ENCODE peak calls at places on chromosomes 6 and 20, in seven cellular contexts. One of them, this sample, is unnamed.

GRCh38 chr6:7446644-7447325 is 57.2 kb downstream of the RIOK1 start:
- DNase-seq in breast epithelium: peak; percentile 40
- DNase-seq in NCI-H1694 treated with DMSO at 0.1 percent for 48 hours: no peak
- DNase-seq in right lobe of liver: no peak
- DNase-seq in nephron progenitor cell: peak; percentile 43
- DNase-seq in GM23248: no peak
- DNase-seq in fibroblast of the conjunctiva: no peak
- DNase-seq in this sample: no peak

GRCh38 chr6:137866200-137866913 is 702 bp upstream of the TNFAIP3 start:
- DNase-seq in breast epithelium: no peak
- DNase-seq in nephron progenitor cell: no peak
- DNase-seq in GM23248: no peak
- DNase-seq in NCI-H1694 treated with DMSO at 0.1 percent for 48 hours: no peak
- DNase-seq in fibroblast of the conjunctiva: no peak
- DNase-seq in right lobe of liver: no peak
- DNase-seq in this sample: no peak

GRCh38 chr6:34476941-34477340 is 11.1 kb downstream of the PACSIN1 start:
- DNase-seq in GM23248: no peak
- DNase-seq in breast epithelium: no peak
- DNase-seq in NCI-H1694 treated with DMSO at 0.1 percent for 48 hours: no peak
- DNase-seq in nephron progenitor cell: no peak
- DNase-seq in right lobe of liver: no peak
- DNase-seq in fibroblast of the conjunctiva: no peak
- DNase-seq in this sample: no peak

GRCh38 chr6:43490523-43490939 is 13.2 kb downstream of the TJAP1 start:
- DNase-seq in nephron progenitor cell: no peak
- DNase-seq in fibroblast of the conjunctiva: no peak
- DNase-seq in right lobe of liver: peak; percentile 65
- DNase-seq in GM23248: no peak
- DNase-seq in NCI-H1694 treated with DMSO at 0.1 percent for 48 hours: no peak
- DNase-seq in breast epithelium: no peak
- DNase-seq in this sample: no peak

GRCh38 chr6:148147431-148147830 is 195.2 kb upstream of the SASH1 start:
- DNase-seq in breast epithelium: no peak
- DNase-seq in nephron progenitor cell: no peak
- DNase-seq in GM23248: no peak
- DNase-seq in right lobe of liver: no peak
- DNase-seq in fibroblast of the conjunctiva: no peak
- DNase-seq in NCI-H1694 treated with DMSO at 0.1 percent for 48 hours: no peak
- DNase-seq in this sample: no peak

GRCh38 chr6:101722991-101723579 is 329.6 kb downstream of the GRIK2 start:
- DNase-seq in GM23248: peak; percentile 89
- DNase-seq in breast epithelium: no peak
- DNase-seq in nephron progenitor cell: no peak
- DNase-seq in NCI-H1694 treated with DMSO at 0.1 percent for 48 hours: no peak
- DNase-seq in fibroblast of the conjunctiva: peak; percentile 87
- DNase-seq in right lobe of liver: no peak
- DNase-seq in this sample: no peak

GRCh38 chr6:162621246-162621645 is 106.3 kb downstream of the PRKN start:
- DNase-seq in right lobe of liver: peak; percentile 57
- DNase-seq in nephron progenitor cell: no peak
- DNase-seq in GM23248: peak; percentile 9
- DNase-seq in fibroblast of the conjunctiva: no peak
- DNase-seq in breast epithelium: no peak
- DNase-seq in NCI-H1694 treated with DMSO at 0.1 percent for 48 hours: no peak
- DNase-seq in this sample: no peak

GRCh38 chr6:151240036-151240685 is 394 bp downstream of the AKAP12 start:
- DNase-seq in fibroblast of the conjunctiva: peak; percentile 78
- DNase-seq in right lobe of liver: peak; percentile 44
- DNase-seq in GM23248: peak; percentile 79
- DNase-seq in NCI-H1694 treated with DMSO at 0.1 percent for 48 hours: peak; percentile 65
- DNase-seq in nephron progenitor cell: peak; percentile 84
- DNase-seq in breast epithelium: peak; percentile 39
- DNase-seq in this sample: peak; percentile 87

GRCh38 chr20:39259010-39259803 is 297.1 kb downstream of the DHX35 start:
- DNase-seq in NCI-H1694 treated with DMSO at 0.1 percent for 48 hours: peak; percentile 4
- DNase-seq in fibroblast of the conjunctiva: no peak
- DNase-seq in GM23248: no peak
- DNase-seq in breast epithelium: no peak
- DNase-seq in right lobe of liver: no peak
- DNase-seq in nephron progenitor cell: no peak
- DNase-seq in this sample: no peak

GRCh38 chr6:168387426-168387825 is 53.6 kb upstream of the SMOC2 start:
- DNase-seq in breast epithelium: no peak
- DNase-seq in NCI-H1694 treated with DMSO at 0.1 percent for 48 hours: no peak
- DNase-seq in right lobe of liver: no peak
- DNase-seq in fibroblast of the conjunctiva: no peak
- DNase-seq in nephron progenitor cell: no peak
- DNase-seq in GM23248: no peak
- DNase-seq in this sample: no peak

GRCh38 chr6:155314773-155315515 is 660 bp upstream of the TFB1M start:
- DNase-seq in nephron progenitor cell: no peak
- DNase-seq in breast epithelium: peak; percentile 34
- DNase-seq in fibroblast of the conjunctiva: peak; percentile 86
- DNase-seq in GM23248: peak; percentile 88
- DNase-seq in NCI-H1694 treated with DMSO at 0.1 percent for 48 hours: peak; percentile 92
- DNase-seq in right lobe of liver: peak; percentile 83
- DNase-seq in this sample: no peak

GRCh38 chr6:84623956-84624680 is 140.3 kb downstream of the TBX18 start:
- DNase-seq in GM23248: peak; percentile 86
- DNase-seq in breast epithelium: no peak
- DNase-seq in fibroblast of the conjunctiva: no peak
- DNase-seq in right lobe of liver: no peak
- DNase-seq in NCI-H1694 treated with DMSO at 0.1 percent for 48 hours: no peak
- DNase-seq in nephron progenitor cell: no peak
- DNase-seq in this sample: no peak

GRCh38 chr6:161200610-161201201 is 73.2 kb downstream of the AGPAT4 start:
- DNase-seq in fibroblast of the conjunctiva: no peak
- DNase-seq in breast epithelium: no peak
- DNase-seq in GM23248: no peak
- DNase-seq in nephron progenitor cell: no peak
- DNase-seq in NCI-H1694 treated with DMSO at 0.1 percent for 48 hours: no peak
- DNase-seq in right lobe of liver: no peak
- DNase-seq in this sample: no peak

GRCh38 chr6:50362706-50363105 is 313.0 kb upstream of the DEFB112 start:
- DNase-seq in breast epithelium: no peak
- DNase-seq in GM23248: no peak
- DNase-seq in right lobe of liver: no peak
- DNase-seq in nephron progenitor cell: no peak
- DNase-seq in fibroblast of the conjunctiva: no peak
- DNase-seq in NCI-H1694 treated with DMSO at 0.1 percent for 48 hours: no peak
- DNase-seq in this sample: no peak

GRCh38 chr6:19587238-19587942 is 249.8 kb upstream of the ID4 start:
- DNase-seq in breast epithelium: no peak
- DNase-seq in right lobe of liver: no peak
- DNase-seq in GM23248: no peak
- DNase-seq in nephron progenitor cell: no peak
- DNase-seq in NCI-H1694 treated with DMSO at 0.1 percent for 48 hours: peak; percentile 93
- DNase-seq in fibroblast of the conjunctiva: no peak
- DNase-seq in this sample: no peak

GRCh38 chr6:54135665-54136370 is 24.6 kb downstream of the MLIP start:
- DNase-seq in GM23248: peak; percentile 26
- DNase-seq in NCI-H1694 treated with DMSO at 0.1 percent for 48 hours: no peak
- DNase-seq in fibroblast of the conjunctiva: peak; percentile 31
- DNase-seq in nephron progenitor cell: no peak
- DNase-seq in breast epithelium: no peak
- DNase-seq in right lobe of liver: peak; percentile 49
- DNase-seq in this sample: no peak

GRCh38 chr6:3340891-3341290 is 82.1 kb downstream of the PSMG4 start:
- DNase-seq in breast epithelium: no peak
- DNase-seq in right lobe of liver: no peak
- DNase-seq in fibroblast of the conjunctiva: no peak
- DNase-seq in NCI-H1694 treated with DMSO at 0.1 percent for 48 hours: no peak
- DNase-seq in GM23248: peak; percentile 64
- DNase-seq in nephron progenitor cell: peak; percentile 36
- DNase-seq in this sample: no peak

GRCh38 chr20:24984963-24985640 is 7.4 kb downstream of the APMAP start:
- DNase-seq in nephron progenitor cell: no peak
- DNase-seq in NCI-H1694 treated with DMSO at 0.1 percent for 48 hours: no peak
- DNase-seq in fibroblast of the conjunctiva: no peak
- DNase-seq in right lobe of liver: peak; percentile 47
- DNase-seq in GM23248: no peak
- DNase-seq in breast epithelium: no peak
- DNase-seq in this sample: no peak

GRCh38 chr6:43916924-43917877 is 147.2 kb downstream of the VEGFA start:
- DNase-seq in nephron progenitor cell: no peak
- DNase-seq in fibroblast of the conjunctiva: peak; percentile 80
- DNase-seq in right lobe of liver: peak; percentile 97
- DNase-seq in GM23248: peak; percentile 39
- DNase-seq in breast epithelium: peak; percentile 52
- DNase-seq in NCI-H1694 treated with DMSO at 0.1 percent for 48 hours: no peak
- DNase-seq in this sample: no peak

GRCh38 chr20:44626278-44626677 is 25.2 kb downstream of the ADA start:
- DNase-seq in right lobe of liver: no peak
- DNase-seq in nephron progenitor cell: no peak
- DNase-seq in breast epithelium: no peak
- DNase-seq in NCI-H1694 treated with DMSO at 0.1 percent for 48 hours: no peak
- DNase-seq in fibroblast of the conjunctiva: no peak
- DNase-seq in GM23248: no peak
- DNase-seq in this sample: no peak

GRCh38 chr6:84685983-84686584 is 78.3 kb downstream of the TBX18 start:
- DNase-seq in right lobe of liver: no peak
- DNase-seq in nephron progenitor cell: no peak
- DNase-seq in GM23248: no peak
- DNase-seq in NCI-H1694 treated with DMSO at 0.1 percent for 48 hours: peak; percentile 7
- DNase-seq in breast epithelium: no peak
- DNase-seq in fibroblast of the conjunctiva: no peak
- DNase-seq in this sample: no peak

GRCh38 chr6:39980839-39981580 is 46.7 kb upstream of the MOCS1 start:
- DNase-seq in NCI-H1694 treated with DMSO at 0.1 percent for 48 hours: peak; percentile 50
- DNase-seq in nephron progenitor cell: peak; percentile 34
- DNase-seq in breast epithelium: peak; percentile 20
- DNase-seq in GM23248: peak; percentile 75
- DNase-seq in fibroblast of the conjunctiva: peak; percentile 21
- DNase-seq in right lobe of liver: no peak
- DNase-seq in this sample: no peak

GRCh38 chr6:133314951-133315350 is 73.8 kb downstream of the EYA4 start:
- DNase-seq in fibroblast of the conjunctiva: no peak
- DNase-seq in nephron progenitor cell: no peak
- DNase-seq in NCI-H1694 treated with DMSO at 0.1 percent for 48 hours: no peak
- DNase-seq in right lobe of liver: no peak
- DNase-seq in GM23248: no peak
- DNase-seq in breast epithelium: no peak
- DNase-seq in this sample: no peak

GRCh38 chr6:15256538-15257222 is 10.8 kb downstream of the JARID2 start:
- DNase-seq in NCI-H1694 treated with DMSO at 0.1 percent for 48 hours: no peak
- DNase-seq in right lobe of liver: no peak
- DNase-seq in GM23248: no peak
- DNase-seq in fibroblast of the conjunctiva: no peak
- DNase-seq in breast epithelium: no peak
- DNase-seq in nephron progenitor cell: no peak
- DNase-seq in this sample: no peak

GRCh38 chr6:167565388-167565787 is 240.5 kb downstream of the TTLL2 start:
- DNase-seq in nephron progenitor cell: no peak
- DNase-seq in GM23248: no peak
- DNase-seq in NCI-H1694 treated with DMSO at 0.1 percent for 48 hours: no peak
- DNase-seq in right lobe of liver: no peak
- DNase-seq in fibroblast of the conjunctiva: no peak
- DNase-seq in breast epithelium: no peak
- DNase-seq in this sample: peak; percentile 35

GRCh38 chr6:35650015-35650414 is 38.7 kb downstream of the FKBP5 start:
- DNase-seq in right lobe of liver: no peak
- DNase-seq in NCI-H1694 treated with DMSO at 0.1 percent for 48 hours: no peak
- DNase-seq in fibroblast of the conjunctiva: no peak
- DNase-seq in nephron progenitor cell: no peak
- DNase-seq in GM23248: no peak
- DNase-seq in breast epithelium: no peak
- DNase-seq in this sample: no peak

GRCh38 chr6:105893741-105894140 is 192.4 kb upstream of the PRDM1 start:
- DNase-seq in GM23248: no peak
- DNase-seq in breast epithelium: no peak
- DNase-seq in NCI-H1694 treated with DMSO at 0.1 percent for 48 hours: no peak
- DNase-seq in nephron progenitor cell: no peak
- DNase-seq in right lobe of liver: no peak
- DNase-seq in fibroblast of the conjunctiva: no peak
- DNase-seq in this sample: no peak

GRCh38 chr20:19322061-19322985 is 109.9 kb downstream of the SLC24A3 start:
- DNase-seq in breast epithelium: no peak
- DNase-seq in NCI-H1694 treated with DMSO at 0.1 percent for 48 hours: no peak
- DNase-seq in GM23248: no peak
- DNase-seq in right lobe of liver: no peak
- DNase-seq in fibroblast of the conjunctiva: no peak
- DNase-seq in nephron progenitor cell: no peak
- DNase-seq in this sample: no peak

GRCh38 chr6:30178837-30179236 is 15.5 kb downstream of the TRIM15 start:
- DNase-seq in breast epithelium: no peak
- DNase-seq in nephron progenitor cell: no peak
- DNase-seq in NCI-H1694 treated with DMSO at 0.1 percent for 48 hours: no peak
- DNase-seq in GM23248: no peak
- DNase-seq in right lobe of liver: no peak
- DNase-seq in fibroblast of the conjunctiva: no peak
- DNase-seq in this sample: no peak

This sample was measured in mesothelial cell of epicardium.